ENCODE peak calls at places on chromosomes 4 and X, in ten cellular contexts. X is SK-N-SH, J is HCT116, I is cardiac muscle cell, E is heart left ventricle, O is BJ, M is neural progenitor cell, S is Peyer's patch, V is body of pancreas, G is breast epithelium. Z is an unnamed sample.

GRCh38 chr4:108010167-108010566 is 20.5 kb downstream of the HADH start:
- DNase-seq in X (no peak), J (no peak), I (no peak), E (no peak), O (peak; percentile 81), M (no peak), S (no peak), V (no peak), G (no peak), Z (no peak)

GRCh38 chr4:38169524-38169923 is 209.3 kb downstream of the PTTG2 start:
- DNase-seq in X (no peak), J (no peak), I (no peak), E (no peak), O (no peak), M (no peak), S (no peak), V (no peak), G (no peak), Z (no peak)

GRCh38 chrX:132953358-132953757 is 5.1 kb downstream of the HS6ST2 start:
- DNase-seq in X (no peak), J (no peak), I (no peak), E (no peak), O (no peak), M (peak; percentile 13), S (no peak), V (no peak), G (no peak), Z (no peak)

GRCh38 chrX:124736553-124737240 is 390.3 kb downstream of the SH2D1A start:
- DNase-seq in X (no peak), J (no peak), I (no peak), E (no peak), O (no peak), M (peak; percentile 60), S (no peak), V (no peak), G (no peak), Z (no peak)

GRCh38 chr4:83139514-83140156 is 25.1 kb upstream of the PLAC8 start:
- DNase-seq in X (no peak), J (no peak), I (no peak), E (no peak), O (no peak), M (no peak), S (no peak), V (no peak), G (no peak), Z (no peak)

GRCh38 chrX:103883533-103883932 is 51.5 kb upstream of the RAB9B start:
- DNase-seq in X (no peak), J (no peak), I (peak; percentile 65), E (no peak), O (no peak), M (no peak), S (no peak), V (no peak), G (no peak), Z (no peak)

GRCh38 chr4:137129471-137130244 is 402.6 kb downstream of the PCDH18 start:
- DNase-seq in X (no peak), J (no peak), I (peak; percentile 5), E (no peak), O (no peak), M (no peak), S (no peak), V (no peak), G (no peak), Z (no peak)

GRCh38 chr4:52157641-52158316 is 106.7 kb downstream of the SPATA18 start:
- DNase-seq in X (no peak), J (no peak), I (peak; percentile 36), E (no peak), O (no peak), M (no peak), S (no peak), V (no peak), G (no peak), Z (no peak)

GRCh38 chr4:76547167-76547760 is 112.2 kb downstream of the SHROOM3 start:
- DNase-seq in X (no peak), J (no peak), I (peak; percentile 25), E (no peak), O (no peak), M (peak; percentile 87), S (no peak), V (no peak), G (no peak), Z (no peak)

GRCh38 chr4:141127884-141128283 is 5.4 kb downstream of the RNF150 start:
- DNase-seq in X (no peak), J (no peak), I (no peak), E (no peak), O (no peak), M (no peak), S (no peak), V (no peak), G (peak; percentile 17), Z (no peak)

GRCh38 chrX:38999967-39000745 is 198.9 kb downstream of the MID1IP1 start:
- DNase-seq in X (peak; percentile 39), J (no peak), I (no peak), E (no peak), O (peak; percentile 59), M (no peak), S (no peak), V (no peak), G (no peak), Z (no peak)

GRCh38 chr4:54290980-54291379 is 61.9 kb downstream of the PDGFRA start:
- DNase-seq in X (no peak), J (no peak), I (no peak), E (no peak), O (no peak), M (no peak), S (no peak), V (no peak), G (no peak), Z (no peak)

DNA sequence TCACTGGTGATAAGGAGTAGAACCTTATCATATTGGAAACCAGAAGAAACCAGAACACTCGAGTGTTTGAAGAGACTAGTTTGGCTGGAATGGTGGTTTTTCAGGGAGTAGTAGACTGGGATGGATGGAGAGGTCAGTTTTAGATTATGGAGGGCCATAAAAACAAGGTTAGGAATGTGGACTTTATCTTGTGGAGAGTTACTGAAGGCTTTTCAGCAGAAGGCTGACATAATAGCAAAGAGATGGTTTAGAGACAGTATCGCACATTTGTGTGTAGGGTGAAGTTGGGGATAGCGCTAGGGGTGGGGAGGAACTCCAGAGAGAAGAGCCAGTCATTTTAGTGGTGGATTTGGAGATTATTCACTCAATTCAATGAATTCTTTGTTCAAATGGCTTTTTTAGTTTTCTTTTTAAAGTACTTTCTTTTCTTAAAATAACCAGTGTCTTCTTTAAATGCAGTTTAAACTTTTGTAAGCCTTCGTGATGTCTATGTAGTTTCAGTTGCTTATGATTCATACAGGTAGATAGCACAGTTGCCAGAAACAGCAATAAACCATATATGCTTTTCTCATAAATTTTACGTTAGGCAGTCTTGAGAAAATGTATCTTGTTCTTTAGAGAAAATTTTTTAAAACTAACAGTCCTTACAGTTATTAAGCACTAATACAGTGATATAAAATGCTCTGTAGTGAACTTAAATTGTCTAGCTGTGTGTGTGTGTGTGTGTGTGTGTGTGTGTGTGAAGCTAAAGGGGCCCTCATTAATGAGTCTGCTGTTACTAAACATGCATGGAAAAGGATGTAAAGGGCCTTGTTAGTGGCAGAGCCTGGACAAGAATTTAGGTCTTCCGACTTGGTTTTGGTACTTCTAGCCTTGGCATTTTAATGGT is 3.8 kb downstream of the ARHGAP10 start:
- DNase-seq in X (no peak), J (no peak), I (peak; percentile 22), E (no peak), O (no peak), M (no peak), S (no peak), V (no peak), G (no peak), Z (no peak)
- H3K27me3 ChIP-seq in X (no peaks in the 10 kb centered on the region), J (no peaks in the 10 kb centered on the region), I (no peaks in the 10 kb centered on the region), E (no peaks in the 10 kb centered on the region), O (no peaks in the 10 kb centered on the region), M (peaks cover 23% of the 10 kb centered on the region), S (no peaks in the 10 kb centered on the region), V (no peaks in the 10 kb centered on the region), G (no peaks in the 10 kb centered on the region), Z (no peaks in the 10 kb centered on the region)

GRCh38 chr4:646460-646859 is 21.1 kb downstream of the PDE6B start:
- DNase-seq in X (no peak), J (no peak), I (no peak), E (peak; percentile 27), O (no peak), M (no peak), S (no peak), V (no peak), G (no peak), Z (no peak)
- H3K4me3 ChIP-seq in X (no peak overlapping the region), J (no peak overlapping the region), I (no peak overlapping the region), E (no peak overlapping the region), O (no peak overlapping the region), M (no peak overlapping the region), S (no peak overlapping the region), V (no peak overlapping the region), G (no peak overlapping the region), Z (no peak overlapping the region)

GRCh38 chr4:67721317-67721769 is 20.4 kb upstream of the UBA6 start:
- DNase-seq in X (no peak), J (no peak), I (peak; percentile 61), E (no peak), O (no peak), M (no peak), S (no peak), V (no peak), G (no peak), Z (no peak)

GRCh38 chr4:67725132-67725531 is 24.2 kb upstream of the UBA6 start:
- DNase-seq in X (no peak), J (no peak), I (peak; percentile 38), E (no peak), O (no peak), M (no peak), S (no peak), V (no peak), G (peak; percentile 35), Z (no peak)

GRCh38 chr4:67725981-67726380 is 25.0 kb upstream of the UBA6 start:
- DNase-seq in X (no peak), J (no peak), I (no peak), E (no peak), O (no peak), M (no peak), S (no peak), V (no peak), G (no peak), Z (no peak)

GRCh38 chr4:67721770-67722597 is 21.0 kb upstream of the UBA6 start:
- DNase-seq in X (no peak), J (peak; percentile 68), I (peak; percentile 41), E (no peak), O (no peak), M (peak; percentile 28), S (no peak), V (no peak), G (no peak), Z (no peak)

DNA sequence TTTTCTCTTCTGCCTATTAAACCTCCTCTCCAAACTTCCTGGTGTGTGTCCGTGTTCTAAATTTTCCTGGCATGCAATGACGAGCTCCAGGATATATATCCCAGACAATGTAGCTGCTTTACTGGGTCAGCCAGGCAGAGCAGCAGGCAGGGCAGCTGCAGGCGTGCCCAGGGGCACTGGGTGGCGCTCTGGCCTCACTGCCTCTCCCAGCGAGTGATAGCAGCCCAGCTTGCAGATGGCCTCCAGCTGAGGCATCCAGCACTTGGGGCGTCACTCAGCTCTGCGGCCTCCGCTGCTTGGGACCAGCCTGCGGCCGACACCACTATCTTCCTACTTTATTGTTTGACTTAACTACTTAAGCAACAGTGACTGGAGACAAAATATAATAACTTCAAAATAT is 23.0 kb upstream of the UBA6 start:
- DNase-seq in X (peak; percentile 22), J (no peak), I (no peak), E (no peak), O (no peak), M (peak; percentile 25), S (no peak), V (no peak), G (no peak), Z (no peak)
- TF ChIP-seq CTCF in X (peak; percentile 32), J (no peak), I (peak; percentile 20), E (no peak), O (no peak), M (peak; percentile 33), S (no peak), V (no peak), G (no peak), Z (no peak)

GRCh38 chr4:1448589-1449420 is 42.6 kb upstream of the NKX1-1 start:
- DNase-seq in X (peak; percentile 13), J (no peak), I (no peak), E (peak; percentile 12), O (no peak), M (no peak), S (no peak), V (no peak), G (no peak), Z (no peak)
- H3K27me3 ChIP-seq in X (no peaks in the 10 kb centered on the region), J (peaks cover 4% of the 10 kb centered on the region), I (no peaks in the 10 kb centered on the region), E (peaks cover 20% of the 10 kb centered on the region), O (no peaks in the 10 kb centered on the region), M (no peaks in the 10 kb centered on the region), S (no peaks in the 10 kb centered on the region), V (no peaks in the 10 kb centered on the region), G (peaks cover 37% of the 10 kb centered on the region), Z (peaks cover 18% of the 10 kb centered on the region)